ENCODE peak calls at places on chromosomes 12 and 14, in six cellular contexts. J, K, C, H, X and I are unnamed samples.

GRCh38 chr14:104746951-104747481 is 5.9 kb upstream of the SIVA1 start:
- DNase-seq in J (no peak), K (no peak), C (peak), H (peak), X (peak), I (no peak)

GRCh38 chr14:44988694-44989093 is 26.7 kb downstream of the TOGARAM1 start:
- DNase-seq in J (no peak), K (no peak), C (no peak), H (no peak), X (no peak), I (no peak)

GRCh38 chr14:58301416-58301815 is 3.1 kb downstream of the ARID4A start:
- DNase-seq in J (no peak), K (no peak), C (no peak), H (no peak), X (no peak), I (no peak)

GRCh38 chr12:26117321-26117720 is 7.5 kb downstream of the BHLHE41 start:
- DNase-seq in J (no peak), K (no peak), C (no peak), H (no peak), X (no peak), I (no peak)

GRCh38 chr12:46332260-46332659 is 40.3 kb downstream of the SLC38A2 start:
- DNase-seq in J (no peak), K (no peak), C (peak), H (peak), X (peak), I (no peak)

GRCh38 chr12:48717252-48717695 is 767 bp upstream of the CCNT1 start:
- DNase-seq in J (no peak), K (no peak), C (peak), H (peak), X (peak), I (no peak)

GRCh38 chr12:58069268-58069967 is 128.1 kb downstream of the ATP23 start:
- DNase-seq in J (no peak), K (no peak), C (peak), H (peak), X (peak), I (no peak)

GRCh38 chr12:80936642-80937390 is 918 bp downstream of the LIN7A start:
- DNase-seq in J (peak), K (no peak), C (peak), H (no peak), X (peak), I (peak)

GRCh38 chr12:111426341-111427185 is 20.8 kb downstream of the SH2B3 start:
- DNase-seq in J (no peak), K (no peak), C (no peak), H (no peak), X (no peak), I (peak)

GRCh38 chr12:34400986-34401658 is 378.8 kb downstream of the ALG10 start:
- DNase-seq in J (peak), K (peak), C (no peak), H (no peak), X (no peak), I (peak)

GRCh38 chr14:56474419-56475022 is 105.1 kb upstream of the TMEM260 start:
- DNase-seq in J (no peak), K (no peak), C (peak), H (peak), X (peak), I (peak)

GRCh38 chr12:80857311-80857710 is 80.4 kb downstream of the LIN7A start:
- DNase-seq in J (no peak), K (no peak), C (no peak), H (no peak), X (no peak), I (no peak)

GRCh38 chr12:69027411-69027811 is 94.4 kb upstream of the CPM start:
- DNase-seq in J (no peak), K (no peak), C (no peak), H (peak), X (peak), I (no peak)

GRCh38 chr12:77160931-77161330 is 95.6 kb upstream of the E2F7 start:
- DNase-seq in J (no peak), K (no peak), C (no peak), H (no peak), X (no peak), I (no peak)

GRCh38 chr14:68386950-68387779 is 405.7 kb downstream of the ZFP36L1 start:
- DNase-seq in J (no peak), K (no peak), C (peak), H (no peak), X (no peak), I (no peak)

GRCh38 chr14:68619805-68620574 is 172.9 kb downstream of the ZFP36L1 start:
- DNase-seq in J (no peak), K (no peak), C (peak), H (no peak), X (no peak), I (no peak)

GRCh38 chr12:57940915-57941164 is 527 bp upstream of the ATP23 start:
- DNase-seq in J (no peak), K (no peak), C (no peak), H (no peak), X (no peak), I (no peak)

GRCh38 chr12:114853003-114853529 is 169.1 kb upstream of the TBX3 start:
- DNase-seq in J (no peak), K (no peak), C (peak), H (no peak), X (no peak), I (no peak)

GRCh38 chr12:107092669-107093546 is 441 bp downstream of the CRY1 start:
- DNase-seq in J (peak), K (peak), C (peak), H (peak), X (no peak), I (peak)

GRCh38 chr14:100539319-100539645 is 47.9 kb downstream of the BEGAIN start:
- DNase-seq in J (no peak), K (no peak), C (no peak), H (no peak), X (no peak), I (no peak)

GRCh38 chr12:123034865-123035264 is 54.4 kb downstream of the ARL6IP4 start:
- DNase-seq in J (no peak), K (no peak), C (peak), H (peak), X (peak), I (no peak)

GRCh38 chr12:9651265-9651729 is 18.2 kb upstream of the CLEC2D start:
- DNase-seq in J (no peak), K (no peak), C (peak), H (peak), X (peak), I (no peak)

GRCh38 chr12:12221560-12221959 is 45.3 kb downstream of the LRP6 start:
- DNase-seq in J (no peak), K (no peak), C (no peak), H (no peak), X (no peak), I (no peak)

GRCh38 chr12:109496306-109496705 is 18.9 kb downstream of the UBE3B start:
- DNase-seq in J (no peak), K (no peak), C (no peak), H (no peak), X (no peak), I (no peak)

GRCh38 chr12:93402333-93403311 is 24.9 kb downstream of the NUDT4 start:
- DNase-seq in J (no peak), K (no peak), C (no peak), H (no peak), X (no peak), I (no peak)

GRCh38 chr12:31325524-31325875 is 450 bp downstream of the SINHCAF start:
- DNase-seq in J (no peak), K (no peak), C (no peak), H (no peak), X (no peak), I (no peak)

GRCh38 chr12:91928501-91928900 is 217.1 kb downstream of the BTG1 start:
- DNase-seq in J (no peak), K (no peak), C (no peak), H (no peak), X (no peak), I (no peak)

GRCh38 chr12:120630139-120630895 is 10.1 kb upstream of the CABP1 start:
- DNase-seq in J (no peak), K (peak), C (no peak), H (no peak), X (no peak), I (no peak)

GRCh38 chr14:89240414-89240813 is 176.6 kb downstream of the FOXN3 start:
- DNase-seq in J (no peak), K (no peak), C (peak), H (peak), X (peak), I (no peak)

GRCh38 chr12:132375747-132376463 is 46.5 kb upstream of the GALNT9 start:
- DNase-seq in J (no peak), K (peak), C (no peak), H (no peak), X (no peak), I (no peak)

GRCh38 chr12:132489078-132489601 is 811 bp upstream of the FBRSL1 start:
- DNase-seq in J (no peak), K (no peak), C (peak), H (no peak), X (no peak), I (peak)

GRCh38 chr12:94571556-94571955 is 78.8 kb downstream of the TMCC3 start:
- DNase-seq in J (no peak), K (no peak), C (peak), H (peak), X (peak), I (no peak)

GRCh38 chr12:119334459-119335170 is at the start of gene CCDC60:
- DNase-seq in J (peak), K (no peak), C (no peak), H (peak), X (no peak), I (peak)

DNA sequence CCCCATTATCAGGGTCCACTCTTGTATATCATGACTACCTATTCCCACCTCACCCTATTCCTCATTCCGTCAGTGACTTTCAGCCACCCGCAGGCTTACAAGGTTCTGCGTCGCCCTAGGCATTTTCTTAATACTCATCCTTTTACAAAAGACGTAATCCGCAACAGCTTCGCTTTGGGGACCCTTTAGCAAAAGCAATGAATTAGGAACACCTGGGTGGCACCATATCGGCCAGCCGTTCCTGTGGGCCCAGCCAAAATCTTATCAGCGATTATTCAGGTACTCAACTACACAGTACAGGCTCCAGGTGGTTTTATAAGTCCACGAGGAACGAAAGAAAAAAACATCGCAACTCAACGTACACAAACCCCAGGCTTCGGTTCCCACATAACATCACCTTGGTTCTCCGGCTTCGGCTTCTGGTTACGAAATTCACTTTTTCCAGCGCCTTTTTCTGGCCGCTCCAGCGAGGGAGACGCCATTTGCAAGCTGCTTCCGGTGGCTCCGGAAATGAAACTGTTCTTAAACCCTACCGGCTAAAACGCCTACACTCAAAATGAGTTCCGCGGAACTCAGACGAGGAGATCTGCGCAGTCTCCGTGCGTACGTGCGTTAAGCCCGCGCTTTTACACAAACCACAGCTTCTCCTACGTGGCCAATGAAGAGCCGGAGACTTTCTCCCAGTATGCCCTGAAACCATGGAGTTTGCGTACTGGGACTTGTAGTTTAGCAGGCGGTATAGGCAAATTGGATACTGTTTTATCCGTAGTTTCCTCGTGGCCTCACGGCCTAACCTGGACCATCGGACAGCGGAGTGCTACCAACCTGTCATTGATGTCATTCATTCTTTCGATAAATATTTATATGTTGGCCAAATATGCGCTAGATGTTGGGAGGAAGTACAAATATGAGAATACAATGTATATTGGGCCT is at the start of gene KRR1:
- DNase-seq in J (peak), K (peak), C (peak), H (peak), X (peak), I (peak)
- TF ChIP-seq CTCF in J (no peak), K (no peak), C (no peak), H (no peak), X (no peak), I (peak)

GRCh38 chr12:117590999-117591398 is 229.6 kb upstream of the NOS1 start:
- DNase-seq in J (no peak), K (no peak), C (no peak), H (no peak), X (no peak), I (no peak)
- TF ChIP-seq CTCF in J (no peak), K (no peak), C (no peak), H (no peak), X (no peak), I (no peak)

GRCh38 chr12:3261782-3262359 is 184.7 kb downstream of the TSPAN9 start:
- DNase-seq in J (no peak), K (peak), C (peak), H (no peak), X (no peak), I (no peak)
- TF ChIP-seq CTCF in J (no peak), K (no peak), C (no peak), H (no peak), X (no peak), I (peak)

GRCh38 chr12:51793201-51793600 is 55.3 kb downstream of the FIGNL2 start:
- DNase-seq in J (no peak), K (no peak), C (no peak), H (peak), X (peak), I (no peak)

GRCh38 chr12:51798507-51798906 is 50.0 kb downstream of the FIGNL2 start:
- DNase-seq in J (no peak), K (no peak), C (no peak), H (peak), X (peak), I (no peak)

GRCh38 chr12:51792417-51792816 is 56.1 kb downstream of the FIGNL2 start:
- DNase-seq in J (no peak), K (no peak), C (no peak), H (no peak), X (no peak), I (no peak)

GRCh38 chr12:51801027-51801426 is 47.5 kb downstream of the FIGNL2 start:
- DNase-seq in J (no peak), K (no peak), C (no peak), H (no peak), X (no peak), I (no peak)

DNA sequence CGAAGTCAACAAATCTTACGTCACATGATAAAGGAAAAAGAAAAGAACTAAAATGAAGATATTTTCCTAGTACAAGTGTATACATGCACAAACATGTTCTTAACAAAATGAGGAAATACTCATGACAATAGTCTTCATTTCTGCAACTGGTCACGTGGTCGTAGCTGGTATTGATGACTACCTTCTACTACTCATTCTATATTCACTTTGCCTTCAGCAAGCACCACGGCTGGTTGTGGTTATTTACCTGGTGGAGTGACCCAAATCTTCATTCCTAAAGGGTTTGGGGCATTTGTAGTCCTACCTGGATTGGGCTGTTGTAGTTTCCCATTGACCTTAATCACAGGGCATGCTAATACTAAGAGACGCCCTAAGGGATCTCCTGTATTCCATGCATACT is 51.2 kb downstream of the FIGNL2 start:
- DNase-seq in J (no peak), K (no peak), C (no peak), H (peak), X (peak), I (no peak)
- TF ChIP-seq CTCF in J (no peak), K (no peak), C (no peak), H (no peak), X (no peak), I (no peak)

DNA sequence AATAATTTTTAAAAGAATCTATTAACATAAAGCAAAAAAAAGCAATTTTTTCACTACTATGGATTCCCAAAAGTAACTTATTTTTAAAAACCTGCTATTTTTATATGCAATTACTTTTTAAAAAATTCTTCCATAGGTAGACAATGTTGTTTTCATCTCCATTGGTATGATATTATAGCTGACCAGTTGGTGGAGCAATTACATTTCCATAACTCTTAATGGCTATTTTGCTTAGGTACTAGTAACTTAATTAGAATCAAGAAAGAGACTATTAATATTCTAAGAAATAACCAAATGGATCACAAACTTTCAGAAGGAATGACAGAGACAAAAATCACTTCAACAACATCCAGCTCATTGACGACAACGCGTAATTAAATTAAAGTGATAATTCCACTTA is 64.7 kb upstream of the PTCSC3 start:
- DNase-seq in J (no peak), K (no peak), C (peak), H (peak), X (no peak), I (no peak)
- TF ChIP-seq CTCF in J (no peak), K (no peak), C (no peak), H (no peak), X (peak), I (no peak)

DNA sequence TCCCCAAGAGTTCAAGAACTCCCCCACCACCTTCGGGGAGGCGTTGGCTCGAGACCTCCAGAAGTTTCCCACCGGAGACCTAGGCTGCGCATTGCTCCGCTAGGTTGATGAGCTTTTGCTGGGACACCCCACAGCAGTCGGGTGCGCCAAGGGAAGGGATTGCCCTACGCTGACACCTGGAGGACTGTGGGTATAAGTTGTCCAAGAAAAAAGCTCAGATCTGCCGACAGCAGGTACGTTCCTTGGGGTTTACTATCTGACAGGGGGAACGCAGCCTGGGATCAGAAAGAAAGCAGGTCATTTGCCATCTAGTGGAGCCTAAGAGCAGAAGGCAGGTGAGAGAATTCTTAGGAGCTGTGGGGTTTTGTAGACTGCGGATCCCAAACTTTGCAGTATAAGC is 98.8 kb downstream of the FRMD6 start:
- DNase-seq in J (peak), K (no peak), C (no peak), H (no peak), X (no peak), I (peak)
- TF ChIP-seq CTCF in J (no peak), K (no peak), C (no peak), H (no peak), X (peak), I (no peak)

DNA sequence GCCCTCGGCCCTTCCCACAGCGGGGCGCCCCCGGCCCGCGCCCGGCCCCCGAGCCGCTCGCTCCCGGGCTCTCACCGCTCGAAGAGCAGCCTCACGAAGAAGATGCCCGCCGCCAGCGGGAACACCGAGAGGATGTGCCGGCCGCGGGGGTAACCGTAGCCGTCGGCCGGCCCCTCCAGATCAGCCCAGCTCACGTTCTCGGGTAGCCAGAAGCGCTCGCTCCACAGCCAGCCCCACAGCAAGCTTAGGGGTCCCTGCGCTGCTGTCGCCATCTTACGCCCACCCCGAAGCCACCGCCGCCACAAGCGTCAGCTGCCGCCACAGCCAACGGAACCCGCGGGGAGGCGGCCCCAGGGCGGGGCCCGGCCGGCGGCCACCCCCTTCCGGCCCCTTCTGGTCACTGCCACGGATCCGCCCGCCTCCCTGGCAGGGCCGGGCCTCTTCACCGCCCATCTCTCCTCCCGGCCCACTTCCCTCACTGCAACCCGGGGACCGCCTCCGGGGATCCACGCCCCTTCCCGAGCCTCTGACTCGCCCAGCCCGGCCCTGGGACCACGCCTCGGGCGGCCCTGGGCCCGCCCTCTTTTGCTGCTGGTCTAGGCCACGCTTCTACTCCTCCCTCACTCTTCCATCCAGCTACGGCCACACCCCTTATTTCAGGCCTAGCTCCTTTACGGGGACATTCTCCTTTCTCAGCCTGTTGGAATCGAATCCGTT is at the start of gene CERS5:
- DNase-seq in J (peak), K (peak), C (peak), H (peak), X (peak), I (peak)
- TF ChIP-seq CTCF in J (peak), K (peak), C (no peak), H (no peak), X (peak), I (peak)

GRCh38 chr14:49598479-49599301 is at the start of gene LRR1:
- DNase-seq in J (peak), K (peak), C (peak), H (peak), X (peak), I (peak)
- TF ChIP-seq CTCF in J (no peak), K (no peak), C (no peak), H (no peak), X (no peak), I (no peak)